ENCODE peak calls at places on chromosomes 12 and 14, in four cellular contexts. V, Y, K and Q are unnamed samples.

GRCh38 chr14:104446611-104447010 is 133.0 kb upstream of the C14orf180 start:
- DNase-seq in K (no peak), Y (no peak), V (no peak), Q (no peak)

GRCh38 chr12:104802198-104802597 is 155.9 kb downstream of the SLC41A2 start:
- DNase-seq in Y (peak; percentile 18), K (no peak), V (no peak), Q (no peak)

GRCh38 chr12:39272934-39273770 is 169.8 kb downstream of the KIF21A start:
- DNase-seq in K (no peak), V (no peak), Y (peak; percentile 54), Q (peak; percentile 19)

GRCh38 chr14:95470942-95471499 is 45.4 kb downstream of the SYNE3 start:
- DNase-seq in K (no peak), Y (no peak), V (no peak), Q (no peak)

GRCh38 chr12:26058818-26059217 is 66.0 kb downstream of the BHLHE41 start:
- DNase-seq in K (no peak), V (no peak), Y (no peak), Q (no peak)

GRCh38 chr12:51320695-51321320 is 3.2 kb downstream of the BIN2 start:
- DNase-seq in Y (no peak), K (no peak), V (no peak), Q (no peak)

GRCh38 chr14:100400115-100400514 is 77.0 kb downstream of the SLC25A47 start:
- DNase-seq in Y (no peak), K (no peak), V (no peak), Q (no peak)

GRCh38 chr12:42299392-42300308 is 26.2 kb downstream of the ZCRB1 start:
- DNase-seq in V (peak; percentile 58), Y (peak; percentile 75), K (no peak), Q (peak; percentile 41)